ENCODE peak calls at places on chromosome 17, in eight cellular contexts. R is lung, U is cardiac fibroblast, I is tibial artery, J is A549, Y is heart right ventricle, V is thyroid gland, A is prostate gland. H is an unnamed sample.

GRCh38 chr17:55093358-55093757 is 124.8 kb downstream of the STXBP4 start:
- DNase-seq in I (no peak), Y (no peak), R (no peak), J (no peak), A (no peak), V (no peak), U (peak; percentile 30), H (no peak)

GRCh38 chr17:50779747-50780363 is 12.5 kb upstream of the ANKRD40CL start:
- DNase-seq in I (no peak), J (no peak), R (no peak), V (no peak), U (no peak), Y (no peak), A (no peak), H (no peak)

GRCh38 chr17:45923511-45924268 is 29.3 kb downstream of the MAPT start:
- DNase-seq in I (no peak), R (no peak), V (no peak), U (peak; percentile 46), J (no peak), Y (no peak), A (no peak), H (no peak)

GRCh38 chr17:33055746-33056145 is 64.1 kb downstream of the SPACA3 start:
- DNase-seq in R (no peak), I (no peak), V (no peak), Y (no peak), J (no peak), U (peak; percentile 58), A (no peak), H (no peak)

GRCh38 chr17:29867643-29868181 is 62.3 kb downstream of the SSH2 start:
- DNase-seq in U (no peak), R (no peak), Y (no peak), A (no peak), J (no peak), I (no peak), V (no peak), H (no peak)

GRCh38 chr17:34401165-34401564 is 38.1 kb upstream of the CCL1 start:
- DNase-seq in A (no peak), J (no peak), I (no peak), R (no peak), V (no peak), U (no peak), Y (no peak), H (peak; percentile 20)

GRCh38 chr17:64146418-64147109 is 16.6 kb upstream of the ERN1 start:
- DNase-seq in R (peak; percentile 64), Y (peak; percentile 69), I (peak; percentile 87), V (peak; percentile 75), U (peak; percentile 73), A (peak; percentile 85), J (peak; percentile 66), H (peak; percentile 92)

GRCh38 chr17:79615926-79616325 is 5.1 kb upstream of the RBFOX3 start:
- DNase-seq in Y (no peak), J (no peak), V (no peak), U (no peak), R (no peak), I (no peak), A (no peak), H (no peak)

GRCh38 chr17:45170976-45171337 is 9.3 kb downstream of the HEXIM2 start:
- DNase-seq in U (peak; percentile 69), V (peak; percentile 56), J (peak; percentile 93), R (peak; percentile 64), I (peak; percentile 91), A (peak; percentile 82), Y (peak; percentile 55), H (peak; percentile 98)

GRCh38 chr17:64736804-64737492 is 74.8 kb upstream of the SMURF2 start:
- DNase-seq in J (peak; percentile 83), A (peak; percentile 7), Y (no peak), U (peak; percentile 85), V (peak; percentile 27), R (no peak), I (no peak), H (peak; percentile 56)

GRCh38 chr17:50662632-50663225 is 28.0 kb downstream of the ABCC3 start:
- DNase-seq in U (no peak), I (no peak), R (no peak), J (no peak), A (no peak), Y (no peak), V (no peak), H (no peak)

GRCh38 chr17:21814776-21815175 is 122.5 kb downstream of the KCNJ18 start:
- DNase-seq in R (no peak), Y (no peak), U (no peak), J (no peak), V (no peak), A (no peak), I (no peak), H (no peak)

DNA sequence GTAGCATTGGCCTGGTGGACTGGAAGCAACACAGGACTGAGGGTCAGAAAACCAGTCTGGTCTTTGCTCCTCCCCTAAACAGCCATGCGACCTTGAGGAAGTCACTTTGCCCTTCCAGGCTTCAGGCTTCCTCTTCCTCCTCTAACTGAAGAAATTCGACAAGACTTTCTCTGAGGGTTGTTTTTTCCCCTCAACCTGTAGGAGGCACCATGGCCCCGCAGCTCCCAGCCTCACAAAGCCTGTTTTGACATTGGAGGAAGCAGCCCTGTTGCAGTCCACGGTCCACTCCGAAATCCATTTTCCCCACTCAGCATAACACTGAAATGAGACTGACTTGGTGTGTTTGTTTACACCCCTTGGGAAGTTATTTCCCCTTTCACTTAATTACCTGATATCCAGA is 41.2 kb upstream of the PIRT start:
- DNase-seq in Y (no peak), R (no peak), J (peak; percentile 30), U (peak; percentile 10), V (peak; percentile 15), I (no peak), A (peak; percentile 37), H (peak; percentile 3)
- TF ChIP-seq CTCF in Y (peak; percentile 27), R (no peak), J (peak; percentile 19), U (peak; percentile 12), V (peak; percentile 41), I (no peak), A (peak; percentile 62), H (no peak)

GRCh38 chr17:67049025-67049739 is 4.8 kb downstream of the CACNG1 start:
- DNase-seq in U (no peak), I (no peak), Y (no peak), V (no peak), J (no peak), R (no peak), A (no peak), H (no peak)
- H3K4me3 ChIP-seq in U (no peak overlapping the region), I (no peak overlapping the region), Y (no peak overlapping the region), V (no peak overlapping the region), J (no peak overlapping the region), R (no peak overlapping the region), A (no peak overlapping the region), H (no peak overlapping the region)

DNA sequence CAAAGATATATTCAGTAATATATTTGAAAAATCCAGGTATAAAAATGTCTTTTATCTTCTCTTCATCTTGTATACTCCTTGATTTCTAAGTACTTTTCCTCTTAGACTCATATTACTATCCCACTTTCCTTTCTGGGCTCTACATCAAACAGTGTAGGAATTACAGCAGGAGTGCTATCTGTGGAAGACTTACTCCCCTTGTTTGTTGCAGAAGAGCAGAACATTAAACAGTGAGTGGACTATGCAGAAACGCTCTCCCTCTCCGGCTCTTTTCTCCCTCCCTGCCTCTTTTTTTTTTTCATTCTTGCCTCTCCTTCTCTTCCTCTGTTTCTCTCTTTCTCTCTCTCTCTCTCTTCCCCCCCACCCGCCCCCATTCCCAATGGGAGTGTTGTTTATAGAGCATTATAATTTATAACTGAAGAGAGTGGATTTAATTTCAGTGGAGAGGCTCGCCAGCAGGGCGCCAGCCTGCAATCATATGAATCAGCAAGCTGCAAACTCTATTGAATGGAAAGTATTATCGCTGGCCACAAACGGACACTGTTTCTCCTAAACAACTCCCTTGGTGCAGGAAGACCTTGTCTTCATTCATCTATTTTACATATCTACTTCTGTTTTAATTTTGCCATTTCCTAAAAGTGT is 242.3 kb upstream of the TBX2 start:
- DNase-seq in U (peak; percentile 74), I (no peak), Y (no peak), V (no peak), R (no peak), A (no peak), J (peak; percentile 67), H (peak; percentile 9)
- TF ChIP-seq CTCF in U (peak; percentile 12), I (no peak), Y (no peak), V (no peak), R (no peak), A (no peak), J (no peak), H (no peak)

GRCh38 chr17:16215273-16215964 is at the start of gene NCOR1:
- DNase-seq in U (peak; percentile 93), Y (peak; percentile 94), I (peak; percentile 95), R (peak; percentile 93), V (peak; percentile 94), A (peak; percentile 89), J (peak; percentile 97), H (peak; percentile 96)
- H3K4me3 ChIP-seq in U (peak within 1 kb of the TSS; percentile 89), Y (peak within 1 kb of the TSS; percentile 91), I (peak within 1 kb of the TSS; percentile 96), R (peak within 1 kb of the TSS; percentile 84), V (peak within 1 kb of the TSS; percentile 83), A (peak within 1 kb of the TSS; percentile 94), J (peak within 1 kb of the TSS; percentile 75), H (peak within 1 kb of the TSS; percentile 84)

GRCh38 chr17:8887834-8888703 is 20.6 kb upstream of the PIK3R6 start:
- DNase-seq in U (peak; percentile 54), I (no peak), A (no peak), Y (peak; percentile 44), J (peak; percentile 84), V (peak; percentile 22), R (no peak), H (no peak)
- TF ChIP-seq CTCF in U (peak; percentile 43), I (no peak), A (no peak), Y (peak; percentile 33), J (peak; percentile 65), V (peak; percentile 17), R (no peak), H (no peak)

GRCh38 chr17:42135664-42136653 is 13.4 kb downstream of the HSPB9 start:
- DNase-seq in I (peak; percentile 78), Y (peak; percentile 79), R (peak; percentile 90), U (peak; percentile 83), A (no peak), V (peak; percentile 94), J (peak; percentile 77), H (peak; percentile 84)
- H3K4me3 ChIP-seq in I (no peak overlapping the region), Y (peak overlapping the region; percentile 6), R (no peak overlapping the region), U (no peak overlapping the region), A (no peak overlapping the region), V (no peak overlapping the region), J (no peak overlapping the region), H (no peak overlapping the region)

H was measured in epithelial cell of esophagus.